ENCODE peak calls at places on chromosome 11, in four cellular contexts. One of them, this sample, is unnamed.

GRCh38 chr11:15106201-15106965 is 8.3 kb upstream of the INSC start:
- DNase-seq in stimulated activated CD8-positive, alpha-beta memory T cell treated with anti-CD3 and anti-CD28 coated beads, Interleukin-15, amount 100 ng/mL, for 1 hour: no peak
- DNase-seq in DMS53: peak
- DNase-seq in PC-9: no peak
- DNase-seq in this sample: peak

GRCh38 chr11:108853151-108853550 is 188.3 kb downstream of the DDX10 start:
- DNase-seq in PC-9: no peak
- DNase-seq in stimulated activated CD8-positive, alpha-beta memory T cell treated with anti-CD3 and anti-CD28 coated beads, Interleukin-15, amount 100 ng/mL, for 1 hour: no peak
- DNase-seq in DMS53: no peak
- DNase-seq in this sample: no peak

GRCh38 chr11:45794169-45794568 is 10.8 kb upstream of the SLC35C1 start:
- DNase-seq in DMS53: peak
- DNase-seq in PC-9: no peak
- DNase-seq in stimulated activated CD8-positive, alpha-beta memory T cell treated with anti-CD3 and anti-CD28 coated beads, Interleukin-15, amount 100 ng/mL, for 1 hour: no peak
- DNase-seq in this sample: no peak

GRCh38 chr11:45393334-45393733 is 107.2 kb upstream of the SYT13 start:
- DNase-seq in stimulated activated CD8-positive, alpha-beta memory T cell treated with anti-CD3 and anti-CD28 coated beads, Interleukin-15, amount 100 ng/mL, for 1 hour: no peak
- DNase-seq in DMS53: no peak
- DNase-seq in PC-9: no peak
- DNase-seq in this sample: no peak

GRCh38 chr11:74220376-74220775 is 49.3 kb downstream of the PPME1 start:
- DNase-seq in stimulated activated CD8-positive, alpha-beta memory T cell treated with anti-CD3 and anti-CD28 coated beads, Interleukin-15, amount 100 ng/mL, for 1 hour: no peak
- DNase-seq in PC-9: no peak
- DNase-seq in DMS53: no peak
- DNase-seq in this sample: peak

GRCh38 chr11:11218287-11218986 is 134.6 kb downstream of the CSNK2A3 start:
- DNase-seq in PC-9: no peak
- DNase-seq in DMS53: peak
- DNase-seq in stimulated activated CD8-positive, alpha-beta memory T cell treated with anti-CD3 and anti-CD28 coated beads, Interleukin-15, amount 100 ng/mL, for 1 hour: no peak
- DNase-seq in this sample: no peak

GRCh38 chr11:407651-408080 is 7.1 kb downstream of the SIGIRR start:
- DNase-seq in stimulated activated CD8-positive, alpha-beta memory T cell treated with anti-CD3 and anti-CD28 coated beads, Interleukin-15, amount 100 ng/mL, for 1 hour: no peak
- DNase-seq in PC-9: no peak
- DNase-seq in DMS53: no peak
- DNase-seq in this sample: no peak

GRCh38 chr11:83629775-83630174 is 343.6 kb upstream of the CCDC90B start:
- DNase-seq in PC-9: no peak
- DNase-seq in DMS53: no peak
- DNase-seq in stimulated activated CD8-positive, alpha-beta memory T cell treated with anti-CD3 and anti-CD28 coated beads, Interleukin-15, amount 100 ng/mL, for 1 hour: no peak
- DNase-seq in this sample: no peak

GRCh38 chr11:95793111-95793510 is 2.8 kb downstream of the CEP57 start:
- DNase-seq in PC-9: no peak
- DNase-seq in stimulated activated CD8-positive, alpha-beta memory T cell treated with anti-CD3 and anti-CD28 coated beads, Interleukin-15, amount 100 ng/mL, for 1 hour: no peak
- DNase-seq in DMS53: no peak
- DNase-seq in this sample: no peak

GRCh38 chr11:23865341-23865975 is 631.4 kb upstream of the LUZP2 start:
- DNase-seq in DMS53: peak
- DNase-seq in stimulated activated CD8-positive, alpha-beta memory T cell treated with anti-CD3 and anti-CD28 coated beads, Interleukin-15, amount 100 ng/mL, for 1 hour: no peak
- DNase-seq in PC-9: peak
- DNase-seq in this sample: peak

GRCh38 chr11:103907548-103908455 is 128.6 kb upstream of the DDI1 start:
- DNase-seq in PC-9: no peak
- DNase-seq in stimulated activated CD8-positive, alpha-beta memory T cell treated with anti-CD3 and anti-CD28 coated beads, Interleukin-15, amount 100 ng/mL, for 1 hour: no peak
- DNase-seq in DMS53: no peak
- DNase-seq in this sample: no peak

GRCh38 chr11:11981840-11982239 is 26.6 kb downstream of the DKK3 start:
- DNase-seq in DMS53: no peak
- DNase-seq in stimulated activated CD8-positive, alpha-beta memory T cell treated with anti-CD3 and anti-CD28 coated beads, Interleukin-15, amount 100 ng/mL, for 1 hour: no peak
- DNase-seq in PC-9: no peak
- DNase-seq in this sample: no peak

GRCh38 chr11:123159146-123159857 is 35.7 kb downstream of the CLMP start:
- DNase-seq in DMS53: no peak
- DNase-seq in PC-9: no peak
- DNase-seq in stimulated activated CD8-positive, alpha-beta memory T cell treated with anti-CD3 and anti-CD28 coated beads, Interleukin-15, amount 100 ng/mL, for 1 hour: no peak
- DNase-seq in this sample: no peak

GRCh38 chr11:94400839-94401772 is at the start of gene GPR83:
- DNase-seq in DMS53: peak
- DNase-seq in stimulated activated CD8-positive, alpha-beta memory T cell treated with anti-CD3 and anti-CD28 coated beads, Interleukin-15, amount 100 ng/mL, for 1 hour: no peak
- DNase-seq in PC-9: no peak
- DNase-seq in this sample: no peak

GRCh38 chr11:64809781-64810241 is 540 bp downstream of the MEN1 start:
- DNase-seq in PC-9: peak
- DNase-seq in DMS53: peak
- DNase-seq in stimulated activated CD8-positive, alpha-beta memory T cell treated with anti-CD3 and anti-CD28 coated beads, Interleukin-15, amount 100 ng/mL, for 1 hour: no peak
- DNase-seq in this sample: peak

GRCh38 chr11:76207642-76208378 is 1.5 kb upstream of the WNT11 start:
- DNase-seq in DMS53: peak
- DNase-seq in stimulated activated CD8-positive, alpha-beta memory T cell treated with anti-CD3 and anti-CD28 coated beads, Interleukin-15, amount 100 ng/mL, for 1 hour: peak
- DNase-seq in PC-9: peak
- DNase-seq in this sample: peak

GRCh38 chr11:46896719-46897406 is 21.5 kb downstream of the LRP4 start:
- DNase-seq in DMS53: peak
- DNase-seq in stimulated activated CD8-positive, alpha-beta memory T cell treated with anti-CD3 and anti-CD28 coated beads, Interleukin-15, amount 100 ng/mL, for 1 hour: no peak
- DNase-seq in PC-9: no peak
- DNase-seq in this sample: no peak

GRCh38 chr11:105829084-105829483 is 193.0 kb downstream of the MSANTD4 start:
- DNase-seq in DMS53: no peak
- DNase-seq in stimulated activated CD8-positive, alpha-beta memory T cell treated with anti-CD3 and anti-CD28 coated beads, Interleukin-15, amount 100 ng/mL, for 1 hour: no peak
- DNase-seq in PC-9: no peak
- DNase-seq in this sample: no peak

GRCh38 chr11:122253541-122254317 is 137.7 kb upstream of the BLID start:
- DNase-seq in stimulated activated CD8-positive, alpha-beta memory T cell treated with anti-CD3 and anti-CD28 coated beads, Interleukin-15, amount 100 ng/mL, for 1 hour: no peak
- DNase-seq in DMS53: no peak
- DNase-seq in PC-9: no peak
- DNase-seq in this sample: peak

GRCh38 chr11:60193687-60194433 is 11.0 kb upstream of the MS4A6A start:
- DNase-seq in stimulated activated CD8-positive, alpha-beta memory T cell treated with anti-CD3 and anti-CD28 coated beads, Interleukin-15, amount 100 ng/mL, for 1 hour: peak
- DNase-seq in PC-9: peak
- DNase-seq in DMS53: peak
- DNase-seq in this sample: peak

GRCh38 chr11:58490827-58491226 is 17.1 kb downstream of the OR5B21 start:
- DNase-seq in PC-9: no peak
- DNase-seq in stimulated activated CD8-positive, alpha-beta memory T cell treated with anti-CD3 and anti-CD28 coated beads, Interleukin-15, amount 100 ng/mL, for 1 hour: no peak
- DNase-seq in DMS53: no peak
- DNase-seq in this sample: no peak

GRCh38 chr11:107821199-107821926 is 37.2 kb downstream of the SLC35F2 start:
- DNase-seq in stimulated activated CD8-positive, alpha-beta memory T cell treated with anti-CD3 and anti-CD28 coated beads, Interleukin-15, amount 100 ng/mL, for 1 hour: no peak
- DNase-seq in DMS53: peak
- DNase-seq in PC-9: no peak
- DNase-seq in this sample: no peak

GRCh38 chr11:362642-363442 is 6.5 kb upstream of the B4GALNT4 start:
- DNase-seq in PC-9: no peak
- DNase-seq in stimulated activated CD8-positive, alpha-beta memory T cell treated with anti-CD3 and anti-CD28 coated beads, Interleukin-15, amount 100 ng/mL, for 1 hour: no peak
- DNase-seq in DMS53: no peak
- DNase-seq in this sample: no peak

GRCh38 chr11:8271106-8271886 is 7.6 kb upstream of the LMO1 start:
- DNase-seq in stimulated activated CD8-positive, alpha-beta memory T cell treated with anti-CD3 and anti-CD28 coated beads, Interleukin-15, amount 100 ng/mL, for 1 hour: no peak
- DNase-seq in PC-9: no peak
- DNase-seq in DMS53: no peak
- DNase-seq in this sample: no peak

GRCh38 chr11:125553357-125553756 is 15.9 kb upstream of the EI24 start:
- DNase-seq in stimulated activated CD8-positive, alpha-beta memory T cell treated with anti-CD3 and anti-CD28 coated beads, Interleukin-15, amount 100 ng/mL, for 1 hour: no peak
- DNase-seq in PC-9: no peak
- DNase-seq in DMS53: peak
- DNase-seq in this sample: no peak

GRCh38 chr11:33773399-33774355 is 643 bp downstream of the FBXO3 start:
- DNase-seq in PC-9: no peak
- DNase-seq in DMS53: peak
- DNase-seq in stimulated activated CD8-positive, alpha-beta memory T cell treated with anti-CD3 and anti-CD28 coated beads, Interleukin-15, amount 100 ng/mL, for 1 hour: peak
- DNase-seq in this sample: peak